ENCODE peak calls at places on chromosomes 5 and 9, in nine cellular contexts. H, Z, A, J, V, D, P, I and L are unnamed samples. For H3K9me3 and H3K4me1, the result is how much of the 10 kb centered on the place peaks cover.

GRCh38 chr5:135883441-135883840 is 12.2 kb downstream of the IL9 start:
- DNase-seq in V (no peak), D (no peak), I (no peak), A (no peak), P (no peak), Z (no peak), H (no peak), J (no peak), L (peak)

GRCh38 chr5:38456657-38457056 is 99.8 kb downstream of the LIFR start:
- DNase-seq in P (no peak), I (no peak), Z (no peak), J (no peak), V (no peak), D (no peak), H (no peak), A (no peak), L (no peak)

GRCh38 chr5:13252701-13253100 is 691.8 kb downstream of the DNAH5 start:
- DNase-seq in P (no peak), V (no peak), J (no peak), A (no peak), D (no peak), H (no peak), I (no peak), Z (no peak), L (no peak)

GRCh38 chr9:109068764-109069163 is 51.0 kb downstream of the TMEM245 start:
- DNase-seq in J (no peak), P (no peak), D (no peak), Z (no peak), I (no peak), V (no peak), A (no peak), H (no peak), L (no peak)

GRCh38 chr5:59843511-59844230 is 49.9 kb downstream of the PDE4D start:
- DNase-seq in V (no peak), H (no peak), D (no peak), P (no peak), J (no peak), I (no peak), A (no peak), Z (no peak), L (no peak)

GRCh38 chr5:65366655-65367054 is 115.1 kb downstream of the ADAMTS6 start:
- DNase-seq in A (peak), Z (no peak), D (no peak), P (no peak), H (no peak), J (no peak), V (no peak), I (no peak), L (no peak)

GRCh38 chr5:143569722-143570567 is 166.5 kb upstream of the NR3C1 start:
- DNase-seq in D (no peak), I (no peak), V (no peak), H (no peak), J (no peak), P (no peak), A (no peak), Z (no peak), L (no peak)

GRCh38 chr9:26955222-26955903 is 849 bp upstream of the IFT74 start:
- DNase-seq in D (no peak), H (no peak), J (no peak), A (no peak), Z (peak), I (no peak), V (no peak), P (no peak), L (no peak)

GRCh38 chr5:59489551-59489950 is 404.0 kb downstream of the PDE4D start:
- DNase-seq in P (no peak), A (no peak), V (no peak), Z (peak), J (no peak), I (no peak), H (no peak), D (no peak), L (no peak)

GRCh38 chr5:109416882-109417281 is 7.1 kb upstream of the PJA2 start:
- DNase-seq in V (no peak), J (no peak), Z (no peak), I (no peak), P (no peak), A (no peak), H (no peak), D (no peak), L (no peak)

GRCh38 chr9:78357165-78357873 is 60.4 kb downstream of the PSAT1 start:
- DNase-seq in J (no peak), A (no peak), D (no peak), I (no peak), P (no peak), H (peak), Z (no peak), V (no peak), L (no peak)

GRCh38 chr9:110142868-110143866 is 64.8 kb downstream of the C9orf152 start:
- DNase-seq in D (no peak), J (no peak), H (no peak), V (no peak), P (no peak), A (no peak), Z (peak), I (no peak), L (no peak)

GRCh38 chr5:15241216-15241821 is 258.7 kb upstream of the FBXL7 start:
- DNase-seq in J (no peak), P (no peak), I (no peak), V (no peak), Z (peak), H (no peak), A (no peak), D (no peak), L (no peak)

GRCh38 chr9:1869843-1870242 is 145.3 kb upstream of the SMARCA2 start:
- DNase-seq in A (no peak), H (no peak), Z (peak), V (peak), D (peak), J (no peak), P (no peak), I (no peak), L (no peak)

GRCh38 chr5:127909078-127909477 is 174.5 kb upstream of the SLC12A2 start:
- DNase-seq in I (no peak), P (no peak), J (no peak), A (peak), D (no peak), V (peak), Z (peak), H (no peak), L (no peak)

GRCh38 chr5:32984851-32985250 is 273.7 kb downstream of the NPR3 start:
- DNase-seq in P (no peak), I (no peak), D (no peak), H (no peak), A (peak), J (no peak), Z (no peak), V (no peak), L (no peak)

GRCh38 chr5:153516503-153516902 is 26.0 kb downstream of the GRIA1 start:
- DNase-seq in J (no peak), Z (no peak), I (no peak), H (no peak), A (no peak), P (no peak), D (no peak), V (no peak), L (no peak)

GRCh38 chr9:86549434-86549833 is 195.2 kb upstream of the TUT7 start:
- DNase-seq in H (no peak), I (no peak), D (no peak), V (no peak), A (peak), P (no peak), Z (peak), J (no peak), L (no peak)

GRCh38 chr5:101346906-101347305 is 443.8 kb upstream of the ST8SIA4 start:
- DNase-seq in V (no peak), A (no peak), I (no peak), Z (no peak), J (no peak), P (no peak), H (no peak), D (no peak), L (no peak)

DNA sequence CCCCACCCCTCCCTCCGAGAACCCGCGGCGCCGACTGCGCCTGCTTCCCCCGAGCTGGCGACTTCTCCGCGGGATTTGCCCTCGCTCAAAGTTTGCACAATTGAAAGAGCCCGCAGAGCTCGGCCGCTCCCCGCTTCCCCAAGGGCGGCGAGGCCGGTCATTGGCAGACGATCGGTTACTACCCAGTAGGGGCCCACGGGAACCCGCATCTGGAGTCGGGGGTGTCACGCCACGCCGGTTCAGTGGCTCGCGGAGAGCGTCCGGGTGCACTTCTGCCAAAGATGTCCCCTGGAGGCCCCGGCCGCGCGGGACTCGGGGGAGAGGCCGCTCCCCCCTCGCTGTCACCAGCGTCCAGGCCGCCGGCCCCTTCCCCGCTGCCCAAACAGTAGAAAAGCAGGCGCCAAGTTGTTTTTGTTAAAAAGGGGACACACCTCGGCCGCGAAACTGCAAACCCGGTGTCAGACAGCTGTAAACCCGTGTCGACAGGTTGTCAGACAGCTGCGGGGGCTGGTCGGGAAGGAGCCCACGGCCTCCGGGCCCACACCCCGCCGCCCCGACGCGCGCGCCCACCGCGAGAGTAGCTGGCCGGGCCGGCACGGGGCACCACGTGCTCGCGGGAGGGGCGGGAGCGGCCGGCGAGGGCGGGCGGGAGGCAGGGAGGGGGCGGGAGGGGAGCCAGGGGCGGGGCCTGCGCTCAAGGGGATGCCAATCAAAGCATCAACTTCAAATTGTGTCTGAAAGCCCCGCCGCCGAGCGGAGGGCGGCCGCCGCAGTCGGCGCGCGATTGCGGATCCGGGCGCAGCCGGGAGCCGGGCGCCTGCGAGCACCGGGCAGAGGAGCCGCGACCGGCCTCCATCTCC is at the start of gene IRX1:
- DNase-seq in J (no peak), A (peak), D (peak), I (no peak), H (peak), P (no peak), Z (no peak), V (no peak), L (no peak)
- H3K9me3 ChIP-seq in J (under half), A (under half), D (under half), I (under half), H (under half), P (under half), Z (under half), V (under half), L (under half)

GRCh38 chr5:132470596-132470995 is 20.0 kb downstream of the IRF1 start:
- DNase-seq in H (no peak), V (no peak), D (no peak), J (peak), P (no peak), Z (no peak), I (no peak), A (no peak), L (no peak)
- H3K4me1 ChIP-seq in H (half or more), V (under half), D (under half), J (under half), P (under half), Z (under half), I (half or more), A (under half), L (under half)

DNA sequence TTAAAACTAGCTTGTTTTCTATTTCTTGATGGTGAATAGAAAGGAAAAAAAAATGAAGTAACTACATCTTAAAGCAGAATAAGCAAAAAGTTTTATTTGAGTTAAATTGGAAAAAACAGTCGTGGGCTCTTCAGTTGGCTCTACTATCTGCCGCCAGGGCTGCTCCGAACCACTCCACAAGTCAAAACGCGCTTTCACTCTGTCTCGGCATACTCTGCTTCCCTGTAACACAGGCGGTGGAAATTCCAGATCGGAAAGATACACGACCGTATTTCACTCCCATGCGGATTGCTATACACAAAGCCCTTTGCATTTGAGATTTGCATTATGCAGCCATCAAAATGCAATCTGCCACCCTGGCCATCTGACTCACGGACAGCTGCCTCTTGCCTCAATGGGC is 505.6 kb downstream of the IRX1 start:
- DNase-seq in V (no peak), J (no peak), P (no peak), Z (no peak), I (no peak), A (no peak), H (no peak), D (no peak), L (no peak)
- H3K9me3 ChIP-seq in V (under half), J (under half), P (under half), Z (under half), I (under half), A (under half), H (under half), D (under half), L (under half)

GRCh38 chr5:172708183-172708505 is 62.9 kb downstream of the DUSP1 start:
- DNase-seq in H (no peak), A (no peak), J (no peak), P (no peak), D (no peak), V (no peak), Z (no peak), I (no peak), L (no peak)

GRCh38 chr5:172706796-172707195 is 64.2 kb downstream of the DUSP1 start:
- DNase-seq in Z (no peak), J (no peak), D (no peak), H (no peak), I (no peak), P (no peak), V (no peak), A (no peak), L (no peak)

GRCh38 chr5:172707285-172708182 is 63.5 kb downstream of the DUSP1 start:
- DNase-seq in J (no peak), V (no peak), H (no peak), I (no peak), Z (peak), P (no peak), A (peak), D (no peak), L (no peak)

GRCh38 chr5:172703952-172704351 is 62.9 kb downstream of the NEURL1B start:
- DNase-seq in J (no peak), D (no peak), V (no peak), Z (no peak), A (no peak), P (no peak), H (no peak), I (no peak), L (no peak)

DNA sequence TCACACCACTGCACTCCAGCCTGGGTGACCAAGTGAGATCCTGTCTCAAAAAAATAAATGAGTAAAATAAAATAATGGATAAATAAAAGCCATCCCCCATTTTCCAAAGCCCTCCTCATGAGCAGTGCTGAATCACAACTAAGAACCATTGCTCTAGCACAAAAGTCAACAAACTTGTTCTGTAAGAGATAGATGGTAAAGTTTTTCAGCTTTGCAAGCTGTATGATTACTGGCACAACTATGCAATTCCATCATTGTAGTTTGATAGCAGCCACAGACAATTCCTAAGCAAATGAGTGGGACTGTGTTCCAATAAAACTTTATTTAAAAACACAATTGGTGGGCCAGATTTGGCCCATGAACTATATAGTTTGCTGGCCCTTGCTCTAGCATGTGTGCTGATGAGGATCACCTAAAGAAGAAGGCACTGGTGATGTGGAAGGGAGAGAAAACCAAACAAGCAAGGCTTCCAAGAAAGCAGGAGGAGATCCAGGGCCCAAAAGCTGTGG is 64.6 kb downstream of the NEURL1B start:
- DNase-seq in P (no peak), V (no peak), J (no peak), I (no peak), A (peak), H (no peak), D (no peak), Z (no peak), L (no peak)
- H3K4me1 ChIP-seq in P (under half), V (under half), J (under half), I (under half), A (under half), H (under half), D (under half), Z (under half), L (under half)

GRCh38 chr9:103430469-103430868 is 435.3 kb downstream of the CYLC2 start:
- DNase-seq in Z (no peak), H (no peak), J (no peak), P (no peak), V (no peak), A (no peak), I (no peak), D (no peak), L (no peak)
- H3K9me3 ChIP-seq in Z (under half), H (under half), J (under half), P (under half), V (under half), A (under half), I (under half), D (under half), L (under half)